ENCODE peak calls at places on chromosomes 11 and 22, in seven cellular contexts. C is cardiac septum; V is CD4-positive, alpha-beta T cell; J is NCI-H2029 treated with DMSO at 0.1 percent for 48 hours; L is activated CD8-positive, alpha-beta memory T cell treated with anti-CD3 and anti-CD28 coated beads, Interleukin-2, amount 50 U/mL, for 4 hours; N is anterior cingulate cortex; K is endothelial cell. W is an unnamed sample.

GRCh38 chr11:34936945-34937344 is 20.5 kb downstream of the PDHX start:
- DNase-seq in C (no peak), V (no peak), J (no peak), L (no peak), N (no peak), K (no peak), W (no peak)

GRCh38 chr11:7672960-7673723 is at the start of gene CYB5R2:
- DNase-seq in C (peak), V (no peak), J (no peak), L (no peak), N (peak), K (peak), W (peak)

GRCh38 chr11:28518825-28519224 is 410.6 kb downstream of the METTL15 start:
- DNase-seq in C (no peak), V (no peak), J (no peak), L (no peak), N (no peak), K (no peak), W (no peak)

GRCh38 chr11:19183641-19184040 is 18.1 kb downstream of the CSRP3 start:
- DNase-seq in C (no peak), V (no peak), J (no peak), L (no peak), N (no peak), K (no peak), W (no peak)

GRCh38 chr11:57228600-57228999 is 8.4 kb downstream of the APLNR start:
- DNase-seq in C (no peak), V (no peak), J (no peak), L (no peak), N (no peak), K (no peak), W (no peak)

GRCh38 chr11:20467458-20468185 is 80.1 kb downstream of the PRMT3 start:
- DNase-seq in C (no peak), V (no peak), J (no peak), L (no peak), N (no peak), K (no peak), W (no peak)

GRCh38 chr22:41557401-41558240 is 3.2 kb upstream of the CSDC2 start:
- DNase-seq in C (no peak), V (no peak), J (no peak), L (no peak), N (peak), K (no peak), W (peak)

GRCh38 chr22:25405854-25406509 is 158.5 kb upstream of the GRK3 start:
- DNase-seq in C (no peak), V (no peak), J (no peak), L (no peak), N (no peak), K (no peak), W (peak)

GRCh38 chr11:36192723-36193619 is 96.3 kb downstream of the COMMD9 start:
- DNase-seq in C (no peak), V (no peak), J (no peak), L (no peak), N (no peak), K (no peak), W (no peak)

GRCh38 chr11:70483077-70483861 is 84.9 kb downstream of the CTTN start:
- DNase-seq in C (no peak), V (no peak), J (no peak), L (no peak), N (no peak), K (peak), W (peak)

GRCh38 chr11:12386745-12387144 is 9.4 kb downstream of the PARVA start:
- DNase-seq in C (no peak), V (no peak), J (no peak), L (no peak), N (no peak), K (no peak), W (no peak)

GRCh38 chr11:4203603-4204360 is 109.2 kb downstream of the RRM1 start:
- DNase-seq in C (no peak), V (no peak), J (no peak), L (no peak), N (no peak), K (no peak), W (no peak)

GRCh38 chr11:49995559-49995958 is 13.2 kb upstream of the OR4C12 start:
- DNase-seq in C (no peak), V (peak), J (peak), L (no peak), N (peak), K (peak), W (no peak)

GRCh38 chr22:46754826-46755225 is 7.6 kb upstream of the TBC1D22A start:
- DNase-seq in C (no peak), V (no peak), J (no peak), L (no peak), N (no peak), K (no peak), W (no peak)